ENCODE peak calls at places on chromosomes 4 and X, in seven cellular contexts. O is AG08395, F is posterior vena cava, L is B cell, K is Calu3, Z is RKO, B is HFFc6. C is an unnamed sample.
A peak's percentile ranks its signal among the peaks of the same experiment; 100 is the strongest.

GRCh38 chrX:67779099-67779498 is 235.3 kb downstream of the AR start:
- DNase-seq in O (no peak), F (no peak), L (no peak), K (no peak), Z (no peak), B (no peak), C (no peak)

GRCh38 chr4:43089730-43090129 is 197.2 kb downstream of the GRXCR1 start:
- DNase-seq in O (peak; percentile 4), F (no peak), L (no peak), K (no peak), Z (peak; percentile 50), B (no peak), C (no peak)

GRCh38 chr4:22485751-22486150 is 30.1 kb downstream of the ADGRA3 start:
- DNase-seq in O (peak; percentile 78), F (no peak), L (no peak), K (no peak), Z (no peak), B (peak; percentile 33), C (peak; percentile 11)

GRCh38 chr4:73740353-73740778 is at the start of gene CXCL8:
- DNase-seq in O (peak; percentile 63), F (peak; percentile 79), L (no peak), K (peak; percentile 77), Z (peak; percentile 51), B (peak; percentile 78), C (peak; percentile 95)

GRCh38 chr4:8580321-8581093 is at the start of gene GPR78:
- DNase-seq in O (peak; percentile 69), F (peak; percentile 87), L (no peak), K (peak; percentile 68), Z (no peak), B (no peak), C (no peak)

GRCh38 chr4:38091636-38092035 is 131.4 kb downstream of the PTTG2 start:
- DNase-seq in O (no peak), F (no peak), L (no peak), K (no peak), Z (no peak), B (no peak), C (no peak)

GRCh38 chr4:10023806-10024205 is 2.5 kb upstream of the SLC2A9 start:
- DNase-seq in O (no peak), F (no peak), L (no peak), K (no peak), Z (no peak), B (no peak), C (no peak)

GRCh38 chr4:38177035-38177791 is 217.0 kb downstream of the PTTG2 start:
- DNase-seq in O (no peak), F (no peak), L (no peak), K (no peak), Z (no peak), B (no peak), C (no peak)

GRCh38 chr4:74056858-74057562 is 18.5 kb upstream of the CXCL3 start:
- DNase-seq in O (peak; percentile 54), F (no peak), L (no peak), K (no peak), Z (peak; percentile 84), B (peak; percentile 79), C (peak; percentile 76)

GRCh38 chrX:68634649-68635227 is 12.7 kb upstream of the STARD8 start:
- DNase-seq in O (no peak), F (no peak), L (no peak), K (no peak), Z (no peak), B (peak; percentile 39), C (no peak)

GRCh38 chr4:1504786-1505500 is 98.7 kb upstream of the NKX1-1 start:
- DNase-seq in O (no peak), F (peak; percentile 69), L (no peak), K (no peak), Z (peak; percentile 28), B (no peak), C (no peak)

GRCh38 chr4:61447918-61448317 is 247.8 kb downstream of the ADGRL3 start:
- DNase-seq in O (no peak), F (no peak), L (no peak), K (no peak), Z (no peak), B (no peak), C (no peak)

GRCh38 chr4:174663254-174663653 is 141.0 kb upstream of the HPGD start:
- DNase-seq in O (peak; percentile 24), F (no peak), L (no peak), K (no peak), Z (peak; percentile 5), B (no peak), C (no peak)

GRCh38 chr4:34181891-34182290 is 2062.4 kb downstream of the ARAP2 start:
- DNase-seq in O (no peak), F (no peak), L (no peak), K (no peak), Z (no peak), B (peak; percentile 52), C (no peak)

GRCh38 chr4:124061413-124061812 is 651.1 kb downstream of the ANKRD50 start:
- DNase-seq in O (peak; percentile 40), F (no peak), L (no peak), K (no peak), Z (no peak), B (no peak), C (no peak)

GRCh38 chrX:110401142-110401541 is 42.5 kb downstream of the RTL9 start:
- DNase-seq in O (no peak), F (no peak), L (no peak), K (no peak), Z (no peak), B (no peak), C (no peak)

GRCh38 chr4:155972098-155972497 is 18.4 kb upstream of the CTSO start:
- DNase-seq in O (peak; percentile 24), F (no peak), L (no peak), K (peak; percentile 22), Z (peak; percentile 52), B (peak; percentile 9), C (peak; percentile 5)

GRCh38 chr4:186845137-186845842 is 121.6 kb upstream of the FAT1 start:
- DNase-seq in O (peak; percentile 81), F (no peak), L (no peak), K (peak; percentile 38), Z (peak; percentile 52), B (peak; percentile 94), C (peak; percentile 45)

GRCh38 chrX:145393702-145394235 is 146.5 kb downstream of the SPANXN1 start:
- DNase-seq in O (no peak), F (no peak), L (no peak), K (no peak), Z (no peak), B (no peak), C (peak; percentile 4)